ENCODE peak calls at places on chromosome X, in nine cellular contexts. O, E, W, C, B, S, A, K and Y are unnamed samples.

GRCh38 chrX:41499984-41500383 is 52.8 kb downstream of the NYX start:
- DNase-seq in O (no peak), E (no peak), W (no peak), C (no peak), B (no peak), S (no peak), A (no peak), K (no peak), Y (no peak)

GRCh38 chrX:30635630-30636029 is 17.6 kb upstream of the GK start:
- DNase-seq in O (peak), E (no peak), W (no peak), C (no peak), B (no peak), S (no peak), A (peak), K (no peak), Y (no peak)

GRCh38 chrX:69615779-69616519 is at the start of gene EDA:
- DNase-seq in O (peak), E (peak), W (no peak), C (peak), B (peak), S (no peak), A (peak), K (peak), Y (peak)

GRCh38 chrX:76428243-76429130 is 977 bp downstream of the MAGEE1 start:
- DNase-seq in O (no peak), E (peak), W (no peak), C (no peak), B (no peak), S (no peak), A (no peak), K (peak), Y (peak)

GRCh38 chrX:19237919-19238318 is 105.8 kb upstream of the PDHA1 start:
- DNase-seq in O (no peak), E (no peak), W (no peak), C (no peak), B (no peak), S (no peak), A (no peak), K (no peak), Y (no peak)

GRCh38 chrX:87805829-87806490 is 288.4 kb downstream of the KLHL4 start:
- DNase-seq in O (no peak), E (no peak), W (no peak), C (peak), B (no peak), S (no peak), A (peak), K (no peak), Y (no peak)

GRCh38 chrX:100864967-100865366 is 9.2 kb downstream of the NOX1 start:
- DNase-seq in O (peak), E (no peak), W (no peak), C (peak), B (peak), S (peak), A (peak), K (no peak), Y (no peak)

GRCh38 chrX:68894513-68895338 is 65.9 kb downstream of the EFNB1 start:
- DNase-seq in O (peak), E (peak), W (no peak), C (peak), B (peak), S (no peak), A (peak), K (peak), Y (no peak)

GRCh38 chrX:78746496-78746895 is 1.0 kb upstream of the LPAR4 start:
- DNase-seq in O (no peak), E (no peak), W (no peak), C (no peak), B (no peak), S (no peak), A (no peak), K (no peak), Y (no peak)

GRCh38 chrX:96407501-96407900 is 277.1 kb upstream of the DIAPH2 start:
- DNase-seq in O (peak), E (no peak), W (peak), C (peak), B (peak), S (no peak), A (peak), K (peak), Y (no peak)

GRCh38 chrX:8868906-8869305 is 67.7 kb upstream of the FAM9A start:
- DNase-seq in O (peak), E (no peak), W (no peak), C (peak), B (peak), S (no peak), A (peak), K (no peak), Y (no peak)

GRCh38 chrX:40938418-40938817 is 146.8 kb upstream of the USP9X start:
- DNase-seq in O (peak), E (no peak), W (no peak), C (peak), B (peak), S (no peak), A (peak), K (no peak), Y (no peak)

GRCh38 chrX:20317873-20318272 is 51.2 kb upstream of the RPS6KA3 start:
- DNase-seq in O (no peak), E (no peak), W (no peak), C (peak), B (peak), S (no peak), A (peak), K (no peak), Y (no peak)

GRCh38 chrX:11655282-11655985 is 10.3 kb downstream of the ARHGAP6 start:
- DNase-seq in O (no peak), E (no peak), W (no peak), C (no peak), B (no peak), S (no peak), A (peak), K (no peak), Y (no peak)

DNA sequence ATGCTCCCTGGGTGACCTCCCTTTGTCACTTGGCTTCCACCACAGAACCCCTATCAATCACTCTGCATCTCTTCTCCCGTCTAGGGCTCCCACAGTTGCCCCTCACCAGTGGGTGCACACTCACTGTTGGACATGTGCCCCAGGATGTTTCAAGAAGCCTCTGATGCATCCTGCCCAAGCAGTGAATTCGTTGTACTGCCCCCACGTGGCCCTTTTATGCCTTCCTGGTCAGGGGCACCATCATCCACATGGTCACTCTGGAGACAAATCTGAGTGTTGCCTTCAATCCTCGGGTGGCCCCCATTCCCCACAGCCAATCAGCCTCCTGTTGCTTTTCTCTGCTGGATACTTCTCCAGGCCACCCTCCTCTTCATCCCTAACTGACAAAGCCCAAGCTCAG is 12.2 kb downstream of the ITIH6 start:
- DNase-seq in O (no peak), E (no peak), W (no peak), C (no peak), B (peak), S (no peak), A (peak), K (no peak), Y (no peak)
- TF ChIP-seq CTCF in O (no peak), E (no peak), W (peak), C (peak), B (peak), S (peak), A (peak), K (no peak), Y (no peak)

GRCh38 chrX:15856580-15856979 is 2.0 kb upstream of the AP1S2 start:
- DNase-seq in O (no peak), E (no peak), W (no peak), C (no peak), B (no peak), S (no peak), A (no peak), K (no peak), Y (no peak)

GRCh38 chrX:15855562-15856256 is 1.1 kb upstream of the AP1S2 start:
- DNase-seq in O (no peak), E (no peak), W (no peak), C (no peak), B (no peak), S (no peak), A (no peak), K (no peak), Y (no peak)

GRCh38 chrX:15854712-15855561 is at the start of gene AP1S2:
- DNase-seq in O (peak), E (peak), W (peak), C (peak), B (peak), S (peak), A (peak), K (peak), Y (peak)

GRCh38 chrX:15853586-15854079 is 980 bp downstream of the AP1S2 start:
- DNase-seq in O (no peak), E (no peak), W (no peak), C (peak), B (no peak), S (no peak), A (no peak), K (no peak), Y (no peak)

DNA sequence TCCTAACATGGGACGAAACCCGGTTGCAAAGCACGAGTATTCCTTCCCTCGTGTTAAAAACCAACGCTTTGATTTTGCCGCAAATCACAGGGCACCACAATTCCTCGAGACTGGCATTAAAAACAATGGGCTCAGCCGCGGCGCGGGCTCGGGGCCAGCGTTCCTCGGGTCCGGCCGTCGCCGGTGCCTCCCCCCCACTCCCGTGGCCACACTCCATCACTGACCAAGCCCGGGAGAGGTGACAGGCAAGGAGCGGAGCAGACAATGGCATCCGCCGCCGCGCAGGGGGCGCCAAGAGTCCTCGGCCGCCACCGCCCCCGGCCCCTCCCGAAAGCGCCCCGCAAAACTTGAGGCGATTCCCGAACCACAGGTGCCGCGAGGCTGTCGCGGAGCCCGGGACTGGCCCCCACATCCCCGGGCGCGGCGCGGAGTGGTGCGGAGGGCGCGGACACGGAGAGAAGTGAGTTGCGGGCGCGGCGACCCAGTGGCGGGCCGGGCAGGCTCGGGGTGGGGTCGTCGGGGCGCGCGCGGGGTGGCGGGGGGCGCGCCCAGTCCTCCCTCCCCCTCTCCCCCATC is 445 bp downstream of the AP1S2 start:
- DNase-seq in O (no peak), E (peak), W (no peak), C (no peak), B (no peak), S (no peak), A (no peak), K (peak), Y (peak)
- TF ChIP-seq CTCF in O (peak), E (no peak), W (peak), C (no peak), B (no peak), S (no peak), A (no peak), K (no peak), Y (no peak)

GRCh38 chrX:109472939-109473713 is 8.8 kb downstream of the GUCY2F start:
- DNase-seq in O (peak), E (no peak), W (no peak), C (peak), B (peak), S (no peak), A (peak), K (no peak), Y (no peak)
- TF ChIP-seq CTCF in O (peak), E (no peak), W (no peak), C (no peak), B (peak), S (no peak), A (peak), K (no peak), Y (no peak)

DNA sequence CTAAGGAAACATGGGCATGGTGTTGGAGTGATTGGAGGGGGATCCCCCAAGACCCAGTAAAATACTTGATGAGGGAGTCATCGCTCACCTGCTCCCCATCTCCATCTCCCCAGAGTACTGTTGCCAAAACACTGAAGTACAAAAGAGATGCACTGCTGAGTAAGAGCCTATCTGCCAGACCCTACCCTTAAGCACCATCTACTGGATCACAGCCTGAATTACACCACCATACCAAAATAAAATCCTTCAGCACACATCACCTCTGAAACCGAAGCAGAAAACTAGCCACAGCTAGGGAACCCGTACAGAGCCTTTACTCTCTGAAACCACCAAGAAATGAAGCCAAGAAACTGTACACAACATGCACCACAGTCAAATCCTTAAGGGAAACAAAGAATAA is 466.3 kb upstream of the ACTRT1 start:
- DNase-seq in O (peak), E (no peak), W (no peak), C (no peak), B (no peak), S (no peak), A (no peak), K (no peak), Y (no peak)
- TF ChIP-seq CTCF in O (peak), E (no peak), W (no peak), C (no peak), B (no peak), S (no peak), A (no peak), K (no peak), Y (no peak)

GRCh38 chrX:95076449-95076848 is 1402.4 kb downstream of the FAM133A start:
- DNase-seq in O (peak), E (no peak), W (no peak), C (peak), B (peak), S (no peak), A (peak), K (no peak), Y (no peak)
- TF ChIP-seq CTCF in O (peak), E (no peak), W (peak), C (peak), B (peak), S (peak), A (peak), K (peak), Y (peak)

GRCh38 chrX:132671229-132671641 is 182.4 kb upstream of the MBNL3 start:
- DNase-seq in O (peak), E (no peak), W (no peak), C (peak), B (peak), S (no peak), A (no peak), K (no peak), Y (no peak)

GRCh38 chrX:132676102-132676501 is 187.3 kb upstream of the MBNL3 start:
- DNase-seq in O (no peak), E (no peak), W (no peak), C (no peak), B (no peak), S (no peak), A (no peak), K (no peak), Y (no peak)

GRCh38 chrX:132677233-132677716 is 188.4 kb upstream of the MBNL3 start:
- DNase-seq in O (no peak), E (no peak), W (no peak), C (no peak), B (no peak), S (no peak), A (no peak), K (no peak), Y (no peak)

GRCh38 chrX:132676561-132677186 is 187.8 kb upstream of the MBNL3 start:
- DNase-seq in O (no peak), E (no peak), W (no peak), C (no peak), B (no peak), S (no peak), A (no peak), K (no peak), Y (no peak)
- TF ChIP-seq CTCF in O (no peak), E (no peak), W (no peak), C (no peak), B (no peak), S (no peak), A (no peak), K (no peak), Y (no peak)